ENCODE peak calls at places on chromosomes 7 and 10, in seven cellular contexts. G is body of pancreas, U is RWPE1, M is dorsolateral prefrontal cortex, L is kidney epithelial cell, F is progenitor cell of endocrine pancreas, V is GM10248. R is an unnamed sample.
A peak's percentile ranks its signal among the peaks of the same experiment; 100 is the strongest.

GRCh38 chr10:103599907-103600306 is 106.4 kb downstream of the NEURL1 start:
- DNase-seq in L (no peak), F (no peak), V (no peak), U (no peak), G (no peak), M (no peak), R (no peak)

GRCh38 chr7:142537760-142538159 is 211.5 kb upstream of the PRSS1 start:
- DNase-seq in L (no peak), M (no peak), F (no peak), G (no peak), V (no peak), U (no peak), R (no peak)

GRCh38 chr7:171912-172515 is 20.4 kb upstream of the FAM20C start:
- DNase-seq in V (no peak), U (no peak), L (no peak), G (peak; percentile 4), F (no peak), M (no peak), R (no peak)

GRCh38 chr7:44398506-44398905 is 73.1 kb upstream of the CAMK2B start:
- DNase-seq in F (no peak), G (peak; percentile 30), U (no peak), V (no peak), M (peak; percentile 68), L (no peak), R (no peak)

GRCh38 chr10:14659626-14660196 is 115.0 kb downstream of the FAM107B start:
- DNase-seq in G (no peak), U (no peak), M (no peak), L (no peak), F (no peak), V (peak; percentile 65), R (peak; percentile 75)

GRCh38 chr7:155461631-155462030 is 3.7 kb downstream of the EN2 start:
- DNase-seq in U (no peak), F (no peak), G (no peak), V (no peak), L (no peak), M (no peak), R (no peak)

GRCh38 chr7:157255201-157255606 is 81.6 kb upstream of the DNAJB6 start:
- DNase-seq in V (no peak), M (no peak), U (no peak), F (no peak), L (no peak), G (no peak), R (no peak)

GRCh38 chr7:132516042-132516840 is 60.0 kb downstream of the PLXNA4 start:
- DNase-seq in U (peak; percentile 6), G (no peak), M (no peak), F (no peak), V (no peak), L (peak; percentile 1), R (no peak)

GRCh38 chr7:112781110-112781509 is 9.1 kb downstream of the TMEM168 start:
- DNase-seq in L (no peak), U (no peak), V (no peak), M (no peak), G (no peak), F (no peak), R (no peak)

GRCh38 chr7:84524714-84525694 is 330.4 kb upstream of the SEMA3A start:
- DNase-seq in G (no peak), L (no peak), U (no peak), V (no peak), F (no peak), M (no peak), R (no peak)

GRCh38 chr10:120455004-120455403 is 2.0 kb upstream of the PLPP4 start:
- DNase-seq in M (no peak), V (no peak), F (no peak), U (no peak), G (no peak), L (no peak), R (no peak)

GRCh38 chr10:30000802-30001571 is 58.4 kb downstream of the JCAD start:
- DNase-seq in L (peak; percentile 49), V (no peak), U (no peak), F (no peak), G (peak; percentile 48), M (no peak), R (no peak)

GRCh38 chr10:132980426-132981172 is 38.2 kb upstream of the CFAP46 start:
- DNase-seq in U (no peak), G (no peak), V (no peak), F (no peak), M (peak; percentile 31), L (no peak), R (no peak)

GRCh38 chr7:30740417-30741181 is 11.3 kb upstream of the INMT start:
- DNase-seq in G (peak; percentile 84), V (peak; percentile 88), M (no peak), U (peak; percentile 92), F (peak; percentile 77), L (no peak), R (peak; percentile 84)

GRCh38 chr7:120738816-120739215 is 119.1 kb downstream of the TSPAN12 start:
- DNase-seq in L (no peak), G (no peak), M (no peak), U (no peak), F (no peak), V (no peak), R (no peak)

GRCh38 chr7:94043299-94043698 is 39.1 kb upstream of the BET1 start:
- DNase-seq in M (no peak), F (no peak), L (no peak), G (no peak), U (peak; percentile 60), V (no peak), R (no peak)

GRCh38 chr7:26865094-26865388 is 651 bp upstream of the SKAP2 start:
- DNase-seq in U (no peak), V (no peak), L (no peak), G (no peak), F (peak; percentile 28), M (peak; percentile 58), R (no peak)

GRCh38 chr10:67839957-67840356 is 2.0 kb upstream of the DNAJC12 start:
- DNase-seq in U (no peak), F (no peak), V (no peak), G (no peak), L (no peak), M (no peak), R (no peak)

GRCh38 chr7:22700559-22701002 is 26.4 kb upstream of the IL6 start:
- DNase-seq in U (no peak), L (no peak), V (no peak), G (no peak), F (no peak), M (no peak), R (no peak)

GRCh38 chr7:119256446-119257131 is 1016.4 kb upstream of the KCND2 start:
- DNase-seq in V (no peak), G (no peak), U (no peak), M (no peak), F (no peak), L (no peak), R (no peak)

GRCh38 chr7:495761-496321 is 23.8 kb downstream of the PDGFA start:
- DNase-seq in M (no peak), G (peak; percentile 14), V (no peak), F (no peak), U (no peak), L (no peak), R (no peak)

GRCh38 chr7:17489987-17490386 is 191.5 kb downstream of the AHR start:
- DNase-seq in L (no peak), F (no peak), V (no peak), U (peak; percentile 73), M (no peak), G (no peak), R (no peak)

GRCh38 chr7:51031216-51031615 is 248.5 kb upstream of the GRB10 start:
- DNase-seq in U (no peak), F (no peak), V (no peak), G (peak; percentile 92), M (no peak), L (no peak), R (no peak)

GRCh38 chr7:135645296-135645904 is 16.9 kb upstream of the STMP1 start:
- DNase-seq in U (peak; percentile 14), V (no peak), F (no peak), G (no peak), M (no peak), L (no peak), R (peak; percentile 24)

GRCh38 chr10:127040756-127041155 is 135.5 kb downstream of the DOCK1 start:
- DNase-seq in G (no peak), V (no peak), M (no peak), U (peak; percentile 27), F (no peak), L (no peak), R (no peak)

GRCh38 chr10:127150136-127150535 is 46.3 kb downstream of the INSYN2A start:
- DNase-seq in M (no peak), V (no peak), F (no peak), L (no peak), G (no peak), U (peak; percentile 9), R (no peak)

GRCh38 chr10:71957546-71958275 is 6.5 kb upstream of the CHST3 start:
- DNase-seq in U (no peak), M (no peak), G (no peak), V (no peak), L (no peak), F (no peak), R (no peak)
- TF ChIP-seq CTCF in U (no peak), M (no peak), G (no peak), V (no peak), L (peak; percentile 24), F (peak; percentile 22), R (no peak)

DNA sequence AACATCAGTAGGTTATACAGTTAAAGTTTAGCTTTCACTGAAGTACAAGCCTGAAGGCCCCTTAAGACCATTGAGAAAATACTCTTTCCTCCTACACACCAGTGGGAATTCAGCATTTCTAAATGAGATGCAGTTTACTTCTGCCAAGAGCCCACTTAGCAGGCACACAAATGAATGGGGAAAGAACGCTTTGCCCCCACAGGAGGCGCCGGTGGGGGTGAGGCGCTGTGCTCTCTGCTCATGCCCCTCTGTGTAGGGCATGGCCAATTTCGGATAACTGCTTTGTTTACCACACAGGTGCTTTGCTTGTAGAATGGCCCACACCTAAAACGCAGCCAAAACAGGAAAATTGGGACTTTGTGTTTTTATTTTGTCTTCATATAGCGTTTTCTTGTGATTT is 15.9 kb upstream of the LAT2 start:
- DNase-seq in V (no peak), U (no peak), G (no peak), L (no peak), M (no peak), F (no peak), R (no peak)
- TF ChIP-seq CTCF in V (no peak), U (no peak), G (no peak), L (no peak), M (no peak), F (no peak), R (no peak)

GRCh38 chr10:86684305-86684704 is 16.0 kb downstream of the LDB3 start:
- DNase-seq in F (no peak), V (no peak), G (no peak), L (no peak), M (no peak), U (no peak), R (no peak)
- TF ChIP-seq CTCF in F (peak; percentile 55), V (peak; percentile 6), G (peak; percentile 4), L (peak; percentile 42), M (peak; percentile 77), U (no peak), R (no peak)

DNA sequence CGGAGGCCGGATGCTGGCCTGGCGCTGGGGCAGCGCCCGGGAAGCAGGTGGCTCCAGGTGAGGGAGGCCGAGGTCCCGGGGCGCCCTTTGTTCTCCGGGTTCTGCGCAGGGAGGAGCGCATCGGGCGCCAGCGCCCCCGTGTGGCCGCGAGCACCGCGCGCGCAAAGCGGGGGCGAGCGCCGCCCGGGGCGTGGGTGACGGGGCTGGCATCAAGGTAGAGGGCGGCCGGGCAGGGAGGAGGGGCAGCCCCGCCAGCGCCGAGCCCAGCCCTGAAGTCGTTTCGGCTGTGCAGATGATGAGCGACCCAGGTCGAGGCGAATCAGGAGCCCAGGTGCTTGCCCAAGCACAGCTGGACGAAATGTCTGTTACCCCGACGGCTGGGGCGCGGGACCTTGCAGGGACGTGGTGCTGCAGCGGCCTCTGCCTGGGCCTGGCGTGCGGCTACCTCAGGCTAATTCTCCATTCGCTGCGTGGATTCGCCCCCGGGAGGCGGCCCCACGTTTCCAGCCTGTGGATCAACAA is 10.5 kb upstream of the FGFR2 start:
- DNase-seq in L (no peak), F (peak; percentile 72), G (peak; percentile 56), M (no peak), V (peak; percentile 79), U (peak; percentile 75), R (peak; percentile 40)
- TF ChIP-seq CTCF in L (peak; percentile 39), F (peak; percentile 96), G (peak; percentile 59), M (peak; percentile 91), V (peak; percentile 64), U (peak; percentile 94), R (peak; percentile 82)

R was measured in activated CD8-positive, alpha-beta T cell treated with anti-CD3 and anti-CD28 coated beads for 36 hours.